ENCODE peak calls at places on chromosomes 4 and X, in five cellular contexts. M, O, U, V and B are unnamed samples.

GRCh38 chr4:65645185-65645584 is 25.1 kb downstream of the EPHA5 start:
- DNase-seq in M (no peak), O (no peak), U (no peak), V (no peak), B (no peak)

GRCh38 chrX:109925656-109926055 is 77.3 kb upstream of the TMEM164 start:
- DNase-seq in M (no peak), O (no peak), U (no peak), V (no peak), B (no peak)

GRCh38 chrX:31590581-31591113 is 518.8 kb upstream of the FTHL17 start:
- DNase-seq in M (no peak), O (no peak), U (no peak), V (no peak), B (no peak)

GRCh38 chr4:188781655-188782054 is 642.4 kb downstream of the TRIML1 start:
- DNase-seq in M (peak), O (no peak), U (no peak), V (no peak), B (no peak)

GRCh38 chr4:102449751-102450352 is 51.3 kb upstream of the NFKB1 start:
- DNase-seq in M (peak), O (no peak), U (peak), V (peak), B (no peak)

GRCh38 chr4:6324999-6325790 is 55.5 kb downstream of the WFS1 start:
- DNase-seq in M (no peak), O (no peak), U (no peak), V (no peak), B (no peak)

GRCh38 chr4:109148577-109149075 is 153.8 kb downstream of the COL25A1 start:
- DNase-seq in M (no peak), O (no peak), U (no peak), V (no peak), B (no peak)

GRCh38 chrX:74421181-74422028 is at the start of gene SLC16A2:
- DNase-seq in M (no peak), O (no peak), U (peak), V (no peak), B (no peak)

GRCh38 chr4:10173754-10174749 is 57.5 kb upstream of the WDR1 start:
- DNase-seq in M (no peak), O (no peak), U (no peak), V (no peak), B (no peak)

GRCh38 chr4:53706422-53707032 is 115.2 kb upstream of the LNX1 start:
- DNase-seq in M (peak), O (no peak), U (peak), V (no peak), B (no peak)